ENCODE peak calls at places on chromosomes 11 and 22, in four cellular contexts. U is ELF-1, T is posterior cingulate gyrus, K is activated B cell treated with CpG ODN at 0.5 μM for 24 hours. M is an unnamed sample.
A peak's percentile ranks its signal among the peaks of the same experiment; 100 is the strongest.

GRCh38 chr22:24147666-24148065 is 33.6 kb upstream of the SUSD2 start:
- DNase-seq in U (no peak), T (no peak), K (no peak), M (no peak)

GRCh38 chr11:66864924-66865697 is 8.2 kb downstream of the LRFN4 start:
- DNase-seq in U (no peak), T (no peak), K (no peak), M (no peak)

GRCh38 chr11:18461909-18462308 is 6.3 kb downstream of the LDHAL6A start:
- DNase-seq in U (no peak), T (no peak), K (no peak), M (no peak)

GRCh38 chr11:118928870-118929495 is 3.3 kb upstream of the BCL9L start:
- DNase-seq in U (peak; percentile 79), T (no peak), K (no peak), M (peak; percentile 31)

GRCh38 chr22:47375621-47376321 is 613.3 kb downstream of the TBC1D22A start:
- DNase-seq in U (no peak), T (no peak), K (no peak), M (no peak)

GRCh38 chr11:67429038-67429668 is 859 bp downstream of the RPS6KB2 start:
- DNase-seq in U (no peak), T (no peak), K (no peak), M (no peak)

GRCh38 chr11:69300124-69301032 is 6.4 kb downstream of the MYEOV start:
- DNase-seq in U (no peak), T (no peak), K (no peak), M (peak; percentile 90)

GRCh38 chr11:46064221-46064620 is 57.0 kb downstream of the PHF21A start:
- DNase-seq in U (no peak), T (no peak), K (no peak), M (no peak)

GRCh38 chr11:119756169-119756568 is 27.2 kb upstream of the NECTIN1 start:
- DNase-seq in U (no peak), T (no peak), K (no peak), M (no peak)

GRCh38 chr11:36015806-36016205 is 71.9 kb downstream of the LDLRAD3 start:
- DNase-seq in U (no peak), T (peak; percentile 46), K (no peak), M (no peak)

GRCh38 chr11:35040221-35040942 is 98.6 kb upstream of the CD44 start:
- DNase-seq in U (no peak), T (no peak), K (no peak), M (peak; percentile 88)

GRCh38 chr11:119810478-119811232 is 81.7 kb upstream of the NECTIN1 start:
- DNase-seq in U (no peak), T (no peak), K (no peak), M (peak; percentile 47)

GRCh38 chr11:93517041-93517440 is 26.1 kb downstream of the SMCO4 start:
- DNase-seq in U (no peak), T (no peak), K (no peak), M (no peak)

M was measured in A172.